ENCODE peak calls at places on chromosomes 6 and 20, in seven cellular contexts. N, T, D, C, R, W and B are unnamed samples.

GRCh38 chr6:122969999-122970398 is 26.0 kb upstream of the CLVS2 start:
- DNase-seq in D (no peak), R (no peak), N (no peak), C (no peak), T (no peak), W (no peak), B (no peak)

GRCh38 chr6:32666420-32667300 is at the start of gene HLA-DQB1:
- DNase-seq in W (no peak), C (peak), R (peak), D (peak), N (no peak), T (peak), B (no peak)

GRCh38 chr6:131381694-131382093 is 191.3 kb upstream of the ARG1 start:
- DNase-seq in T (no peak), W (no peak), C (no peak), N (no peak), D (no peak), R (no peak), B (no peak)

GRCh38 chr6:12423852-12424251 is 133.7 kb downstream of the EDN1 start:
- DNase-seq in D (no peak), R (no peak), C (no peak), T (no peak), N (no peak), W (no peak), B (no peak)

GRCh38 chr20:37243937-37244571 is 17.6 kb downstream of the GHRH start:
- DNase-seq in T (peak), D (no peak), N (no peak), C (no peak), W (no peak), R (no peak), B (peak)

GRCh38 chr6:108750801-108751200 is 97.4 kb upstream of the ARMC2 start:
- DNase-seq in W (no peak), D (no peak), T (no peak), N (no peak), C (no peak), R (peak), B (no peak)

GRCh38 chr6:111411046-111411445 is 72.0 kb downstream of the REV3L start:
- DNase-seq in C (no peak), N (no peak), R (no peak), W (no peak), D (no peak), T (no peak), B (no peak)

GRCh38 chr6:101392561-101393230 is 812 bp upstream of the GRIK2 start:
- DNase-seq in N (no peak), R (peak), C (no peak), T (no peak), D (peak), W (no peak), B (no peak)

GRCh38 chr6:89977808-89978748 is 83.8 kb downstream of the GJA10 start:
- DNase-seq in W (peak), R (no peak), D (no peak), N (no peak), C (no peak), T (no peak), B (peak)

GRCh38 chr20:58150772-58151171 is 77.7 kb downstream of the ANKRD60 start:
- DNase-seq in T (peak), N (peak), C (no peak), D (peak), W (no peak), R (peak), B (peak)

GRCh38 chr6:144390202-144390601 is 105.1 kb downstream of the UTRN start:
- DNase-seq in R (no peak), W (no peak), D (no peak), C (no peak), N (no peak), T (no peak), B (no peak)

GRCh38 chr6:111105578-111105977 is 18.3 kb downstream of the SLC16A10 start:
- DNase-seq in T (peak), D (no peak), W (no peak), C (no peak), R (no peak), N (peak), B (peak)

GRCh38 chr6:70997379-70997778 is 40.5 kb upstream of the B3GAT2 start:
- DNase-seq in T (no peak), R (peak), D (no peak), C (no peak), N (no peak), W (no peak), B (no peak)

GRCh38 chr6:75397806-75398465 is 95.7 kb downstream of the FILIP1 start:
- DNase-seq in N (no peak), W (no peak), D (no peak), T (no peak), R (no peak), C (no peak), B (no peak)

GRCh38 chr6:4912559-4912958 is 91.3 kb downstream of the RPP40 start:
- DNase-seq in C (no peak), R (peak), N (no peak), D (no peak), W (no peak), T (no peak), B (no peak)
- TF ChIP-seq CTCF in C (no peak), R (peak), N (no peak), D (no peak), W (no peak), T (no peak), B (no peak)

DNA sequence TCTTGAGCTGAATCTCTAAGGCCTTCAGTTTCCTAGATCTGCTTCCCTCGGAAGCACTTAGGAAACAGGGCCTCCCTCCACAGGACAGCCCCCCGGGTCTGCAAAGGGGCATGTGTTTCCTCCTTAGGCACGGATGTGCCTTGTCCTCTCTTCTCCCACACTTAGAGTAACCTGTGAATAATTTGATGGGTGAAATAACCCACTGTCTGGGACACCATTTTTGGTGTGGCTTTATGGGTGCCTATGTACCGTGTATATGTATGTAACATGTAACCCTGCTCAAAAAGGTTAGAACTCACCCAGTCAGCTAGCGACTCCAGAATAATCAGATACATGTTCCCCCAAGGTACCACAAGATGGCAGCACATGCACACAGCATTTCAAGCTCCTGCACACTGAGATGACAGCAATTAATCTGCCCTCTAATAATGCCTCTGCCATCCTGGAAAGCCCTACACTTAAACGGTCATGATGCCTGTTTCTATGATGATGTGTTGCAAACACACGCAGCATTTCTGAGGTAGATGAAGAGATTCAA is 212.0 kb upstream of the PROKR2 start:
- DNase-seq in N (no peak), D (peak), W (peak), C (peak), T (peak), R (peak), B (peak)
- TF ChIP-seq CTCF in N (peak), D (peak), W (peak), C (peak), T (peak), R (peak), B (peak)

GRCh38 chr20:50610212-50610718 is 81.1 kb downstream of the RIPOR3 start:
- DNase-seq in D (no peak), N (no peak), R (peak), W (no peak), C (no peak), T (no peak), B (no peak)
- TF ChIP-seq CTCF in D (no peak), N (no peak), R (no peak), W (no peak), C (no peak), T (no peak), B (no peak)

DNA sequence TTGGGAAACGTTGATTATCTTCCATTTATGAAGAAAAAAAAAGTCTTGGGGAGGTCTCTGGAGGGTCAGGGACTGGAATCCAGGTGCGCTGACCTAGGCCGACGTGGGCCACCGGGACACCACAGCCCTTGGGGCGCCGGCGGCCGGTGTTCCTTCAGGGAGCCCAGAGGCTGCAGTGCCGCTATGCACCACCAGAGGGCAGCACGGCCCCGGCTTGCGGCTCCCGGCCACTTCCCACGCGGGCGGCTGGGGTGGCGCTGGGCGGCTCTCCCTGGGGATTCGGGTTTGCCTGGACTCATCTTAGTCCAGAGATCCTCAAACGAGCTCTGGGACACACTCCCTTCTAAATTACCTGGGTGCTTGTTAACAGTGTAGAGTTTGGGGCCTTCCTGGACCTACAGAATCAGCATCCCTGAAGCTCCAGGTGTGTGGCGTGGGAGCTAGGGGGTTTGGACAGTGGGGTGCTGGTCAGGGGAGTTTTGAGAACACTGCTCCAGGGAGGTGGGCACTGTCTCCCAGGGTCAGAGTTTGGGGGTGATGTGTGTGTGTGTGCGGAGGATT is 23.0 kb upstream of the GTSF1L start:
- DNase-seq in C (peak), T (peak), R (peak), D (peak), N (peak), W (no peak), B (peak)
- TF ChIP-seq CTCF in C (peak), T (peak), R (peak), D (peak), N (peak), W (peak), B (peak)

GRCh38 chr6:29755295-29755871 is 32.1 kb downstream of the HLA-F start:
- DNase-seq in C (no peak), D (no peak), W (no peak), T (no peak), N (no peak), R (no peak), B (no peak)

GRCh38 chr6:29750709-29751108 is 27.5 kb downstream of the HLA-F start:
- DNase-seq in D (no peak), C (no peak), T (no peak), R (no peak), N (no peak), W (no peak), B (no peak)

GRCh38 chr6:29751480-29751879 is 28.2 kb downstream of the HLA-F start:
- DNase-seq in W (no peak), D (no peak), T (no peak), C (no peak), R (no peak), N (no peak), B (no peak)

GRCh38 chr6:29752451-29753308 is 29.4 kb downstream of the HLA-F start:
- DNase-seq in N (peak), D (peak), T (peak), C (peak), W (peak), R (peak), B (peak)

DNA sequence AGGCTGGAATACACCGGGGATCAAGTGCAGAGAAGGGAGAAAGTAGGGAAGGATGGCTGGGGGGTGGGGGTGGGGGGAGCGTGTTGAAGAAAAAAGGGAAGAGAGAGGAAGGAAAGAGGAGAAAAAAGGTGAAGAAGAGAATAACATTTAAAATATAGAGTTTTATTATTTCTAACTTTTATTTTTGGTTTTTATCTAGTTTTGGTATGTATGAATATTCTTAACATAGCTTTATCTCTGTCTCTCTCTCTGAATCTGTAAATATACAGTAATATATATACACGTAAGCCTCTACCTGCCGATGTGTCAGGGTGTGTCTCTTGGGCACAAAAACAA is 30.0 kb downstream of the HLA-F start:
- DNase-seq in C (no peak), N (no peak), R (no peak), W (no peak), D (no peak), T (no peak), B (no peak)
- TF ChIP-seq CTCF in C (no peak), N (no peak), R (no peak), W (no peak), D (no peak), T (no peak), B (no peak)